ENCODE peak calls at places on chromosomes 6 and 20, in four cellular contexts. Q is left ventricle myocardium inferior, R is MM.1S, Z is ovary. N is an unnamed sample. For H3K27me3, the result is how much of the 10 kb centered on the place peaks cover.

GRCh38 chr20:7866279-7866678 is 74.0 kb downstream of the HAO1 start:
- DNase-seq in Q (no peak), R (no peak), Z (no peak), N (peak)

GRCh38 chr20:48489656-48490055 is 338.1 kb downstream of the PREX1 start:
- DNase-seq in Q (no peak), R (no peak), Z (no peak), N (no peak)

GRCh38 chr6:96994660-96995059 is 70.1 kb downstream of the KLHL32 start:
- DNase-seq in Q (no peak), R (no peak), Z (no peak), N (no peak)

GRCh38 chr6:167951781-167952511 is 45.5 kb upstream of the KIF25 start:
- DNase-seq in Q (no peak), R (no peak), Z (no peak), N (no peak)

GRCh38 chr6:71510057-71510713 is 221.6 kb downstream of the OGFRL1 start:
- DNase-seq in Q (peak), R (peak), Z (peak), N (peak)

GRCh38 chr6:37696220-37696840 is 1.4 kb downstream of the MDGA1 start:
- DNase-seq in Q (no peak), R (no peak), Z (peak), N (peak)

GRCh38 chr20:3751664-3752385 is 15.7 kb downstream of the ADISSP start:
- DNase-seq in Q (peak), R (no peak), Z (no peak), N (peak)

GRCh38 chr20:37007898-37008649 is 56.6 kb upstream of the SAMHD1 start:
- DNase-seq in Q (no peak), R (peak), Z (no peak), N (no peak)

GRCh38 chr20:10453241-10453640 is 18.1 kb downstream of the SLX4IP start:
- DNase-seq in Q (no peak), R (peak), Z (no peak), N (no peak)

GRCh38 chr20:54021446-54022235 is 48.8 kb downstream of the BCAS1 start:
- DNase-seq in Q (no peak), R (no peak), Z (no peak), N (no peak)
- H3K27me3 ChIP-seq in Q (under half), R (under half), Z (under half), N (under half)

DNA sequence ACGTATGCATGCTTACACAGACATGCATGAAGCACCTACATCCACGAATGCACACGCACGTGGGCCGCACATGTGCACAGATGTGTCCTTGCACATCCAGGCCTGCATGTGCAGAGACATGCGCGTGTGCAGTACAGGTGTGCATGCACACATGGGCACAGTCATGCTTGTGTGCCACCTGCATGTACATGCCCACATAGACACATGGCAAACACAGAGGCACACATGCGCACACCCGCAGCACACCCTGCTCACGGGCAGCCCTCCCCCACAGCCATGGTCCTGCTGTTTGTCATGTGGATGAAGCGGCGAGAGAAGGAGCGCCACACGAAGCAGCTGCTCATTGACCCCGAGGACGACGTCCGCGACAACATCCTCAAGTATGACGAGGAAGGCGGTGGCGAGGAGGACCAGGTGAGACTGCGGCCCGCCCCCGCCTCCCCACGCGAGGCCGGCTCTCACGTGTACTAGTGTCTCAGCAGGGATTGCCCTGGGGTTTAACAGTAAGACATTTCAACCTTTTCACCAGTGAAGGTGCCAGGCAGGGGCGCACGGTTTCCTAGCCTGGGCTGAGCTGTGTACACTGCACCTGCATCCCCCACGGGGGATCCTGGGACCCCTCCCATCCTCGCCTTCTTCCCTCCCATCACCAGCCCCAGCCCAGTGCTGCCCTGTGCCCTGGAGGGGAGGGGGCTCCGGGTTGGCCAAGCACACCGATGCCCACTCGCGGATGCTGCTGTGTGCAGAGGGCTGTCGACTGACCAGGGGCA is 132.8 kb downstream of the TAF4 start:
- DNase-seq in Q (peak), R (no peak), Z (no peak), N (peak)
- H3K27me3 ChIP-seq in Q (under half), R (half or more), Z (under half), N (under half)

DNA sequence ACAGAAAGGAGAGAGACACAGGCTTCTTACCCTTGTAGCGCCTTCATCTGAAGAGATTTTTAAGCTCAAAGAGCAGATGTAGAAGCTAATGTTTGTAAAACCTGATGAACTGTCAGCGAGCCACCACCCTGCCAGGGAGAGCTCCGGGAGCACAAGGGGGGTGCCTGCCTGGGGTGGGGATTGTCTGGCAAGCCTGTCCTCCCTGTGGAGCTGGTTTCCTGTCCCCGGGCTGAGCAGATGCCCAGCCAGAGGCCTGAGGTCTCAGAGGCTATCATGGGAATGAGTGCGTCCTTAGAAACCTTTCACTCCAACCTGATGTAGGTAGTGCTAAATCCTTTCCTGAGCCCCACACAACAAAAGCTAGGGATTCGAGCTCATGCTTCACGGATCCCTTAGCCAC is 41.9 kb upstream of the NR2E1 start:
- DNase-seq in Q (no peak), R (no peak), Z (no peak), N (no peak)
- H3K27me3 ChIP-seq in Q (half or more), R (under half), Z (under half), N (under half)

GRCh38 chr6:43891072-43891870 is 121.3 kb downstream of the VEGFA start:
- DNase-seq in Q (no peak), R (no peak), Z (no peak), N (no peak)
- H3K27me3 ChIP-seq in Q (under half), R (under half), Z (under half), N (under half)

DNA sequence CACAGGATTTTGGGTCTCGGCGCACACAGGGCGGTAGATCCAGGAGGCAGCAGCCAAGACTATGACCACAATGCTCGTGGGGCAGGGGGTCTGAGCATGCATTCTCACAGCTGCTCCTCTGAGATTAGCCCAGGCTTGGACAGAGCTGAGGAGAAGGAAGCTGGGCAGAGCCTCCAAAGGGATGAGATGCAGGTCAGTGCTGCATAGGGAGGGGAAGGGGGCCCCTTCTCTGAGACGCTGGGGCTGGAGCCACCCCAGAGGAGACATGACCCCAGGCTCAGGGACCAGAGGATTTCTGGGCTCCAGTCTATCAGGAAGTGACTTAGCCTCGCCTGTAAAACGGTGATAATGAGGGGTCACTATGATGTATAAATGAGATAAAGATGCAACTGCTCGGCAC is 93.9 kb downstream of the BFSP1 start:
- DNase-seq in Q (no peak), R (no peak), Z (no peak), N (no peak)
- H3K27me3 ChIP-seq in Q (half or more), R (under half), Z (under half), N (under half)

DNA sequence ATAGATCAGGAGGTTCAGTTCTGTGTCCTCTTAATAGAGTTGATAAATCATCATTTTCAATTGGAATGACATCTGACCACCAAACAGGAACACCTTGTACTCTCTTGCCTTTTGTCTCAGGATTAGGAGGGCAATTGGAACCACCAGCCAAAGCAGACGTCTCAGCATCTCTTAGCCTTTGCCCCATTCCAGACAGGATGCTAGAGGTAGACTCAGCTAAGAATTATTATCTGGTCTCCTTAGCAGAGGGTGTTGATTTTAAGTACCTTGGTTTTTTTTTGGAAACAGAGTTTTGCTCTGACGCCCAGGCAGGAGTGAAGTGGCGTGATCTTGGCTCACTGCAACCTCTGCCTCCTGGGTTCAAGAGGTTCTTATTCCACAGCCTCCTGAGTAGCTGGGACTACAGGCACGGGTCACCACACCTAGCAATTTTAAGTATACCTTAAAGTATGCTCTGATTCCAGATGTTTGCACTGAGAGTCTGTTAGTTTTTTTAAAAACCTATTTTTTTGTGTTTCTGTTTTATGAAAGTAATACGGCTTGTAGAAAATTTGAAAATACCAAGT is 28.0 kb upstream of the ELOVL5 start:
- DNase-seq in Q (no peak), R (no peak), Z (no peak), N (no peak)
- H3K27me3 ChIP-seq in Q (under half), R (under half), Z (under half), N (under half)

DNA sequence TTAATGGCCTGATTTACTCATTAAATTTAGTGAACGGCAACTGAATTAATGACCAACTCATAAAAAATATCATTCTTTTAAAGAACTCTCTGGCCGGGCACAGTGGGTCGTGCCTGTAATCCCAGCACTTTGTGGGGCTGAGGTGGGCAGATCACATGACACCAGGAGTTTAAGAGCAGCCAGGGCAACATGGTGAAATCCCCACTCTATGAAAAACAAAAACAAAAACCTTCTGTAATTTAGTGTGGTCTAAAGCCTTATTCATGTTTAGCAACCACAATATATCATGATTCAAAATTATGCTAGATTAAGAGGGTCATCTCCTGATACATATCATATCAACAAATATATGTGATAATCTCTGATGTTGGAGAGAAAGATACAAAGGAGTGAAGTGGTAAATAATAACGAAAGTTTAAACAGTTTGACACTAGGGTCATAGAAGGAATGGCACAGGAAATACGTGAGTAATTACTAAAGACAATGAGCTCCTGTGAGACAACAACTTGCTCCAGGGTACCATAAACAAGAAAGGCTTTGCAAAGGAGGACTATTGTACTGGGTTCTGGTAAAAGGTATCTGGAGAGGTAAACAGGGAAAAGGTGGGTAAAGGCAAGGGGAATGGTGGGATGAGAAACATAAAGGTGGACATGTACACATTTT is 5.7 kb downstream of the ELOVL4 start:
- DNase-seq in Q (no peak), R (no peak), Z (no peak), N (no peak)
- H3K27me3 ChIP-seq in Q (under half), R (under half), Z (under half), N (under half)